ENCODE peak calls at places on chromosomes 12 and 14, in five cellular contexts. Q, G, X, U and E are unnamed samples.

GRCh38 chr14:105392161-105393090 is 5.9 kb upstream of the TEX22 start:
- DNase-seq in G (no peak), X (no peak), U (no peak), Q (no peak), E (no peak)

GRCh38 chr12:108722463-108722862 is 8.9 kb downstream of the CORO1C start:
- DNase-seq in Q (no peak), U (no peak), X (no peak), G (no peak), E (no peak)

GRCh38 chr12:12922191-12922616 is 29.8 kb downstream of the GPRC5D start:
- DNase-seq in G (no peak), X (no peak), Q (no peak), U (no peak), E (no peak)

GRCh38 chr12:102960766-102961487 is 3.5 kb downstream of the ASCL1 start:
- DNase-seq in X (no peak), G (no peak), U (no peak), Q (no peak), E (no peak)

GRCh38 chr12:107884769-107885694 is 110.5 kb downstream of the ASCL4 start:
- DNase-seq in U (peak), X (no peak), G (peak), Q (no peak), E (no peak)

GRCh38 chr12:120687570-120688289 is 781 bp downstream of the MLEC start:
- DNase-seq in Q (no peak), X (peak), G (no peak), U (no peak), E (no peak)

GRCh38 chr14:55160989-55161388 is 30.4 kb downstream of the DLGAP5 start:
- DNase-seq in U (no peak), Q (peak), X (no peak), G (no peak), E (peak)

GRCh38 chr12:31207799-31208465 is 118.0 kb downstream of the SINHCAF start:
- DNase-seq in U (no peak), G (no peak), Q (no peak), X (no peak), E (no peak)

GRCh38 chr14:82710257-82710841 is 1176.7 kb upstream of the SEL1L start:
- DNase-seq in X (no peak), U (peak), Q (peak), G (peak), E (peak)

GRCh38 chr12:98754095-98754494 is 109.0 kb downstream of the APAF1 start:
- DNase-seq in X (no peak), U (no peak), Q (peak), G (no peak), E (no peak)

GRCh38 chr14:52067873-52068740 is 752 bp downstream of the NID2 start:
- DNase-seq in U (peak), G (no peak), X (no peak), Q (no peak), E (no peak)

GRCh38 chr14:28308727-28309126 is 457.9 kb upstream of the FOXG1 start:
- DNase-seq in U (no peak), X (no peak), G (no peak), Q (no peak), E (no peak)

GRCh38 chr12:12560587-12561304 is 1.9 kb downstream of the DUSP16 start:
- DNase-seq in Q (peak), X (peak), G (peak), U (peak), E (peak)

GRCh38 chr12:19223018-19223417 is 93.5 kb downstream of the PLEKHA5 start:
- DNase-seq in Q (peak), U (no peak), G (no peak), X (no peak), E (no peak)

GRCh38 chr14:71555654-71556559 is 376.3 kb upstream of the RGS6 start:
- DNase-seq in G (no peak), U (no peak), X (peak), Q (no peak), E (no peak)

GRCh38 chr12:101847325-101847724 is 16.6 kb upstream of the GNPTAB start:
- DNase-seq in Q (no peak), G (no peak), U (no peak), X (no peak), E (no peak)

GRCh38 chr12:111056618-111057521 is 136.5 kb upstream of the MYL2 start:
- DNase-seq in X (peak), Q (no peak), U (no peak), G (no peak), E (no peak)

GRCh38 chr14:88682495-88683114 is 110.1 kb downstream of the EML5 start:
- DNase-seq in G (no peak), X (no peak), U (no peak), Q (no peak), E (no peak)

GRCh38 chr14:104510794-104511611 is 68.6 kb upstream of the C14orf180 start:
- DNase-seq in U (peak), G (peak), X (no peak), Q (peak), E (peak)

GRCh38 chr12:123271182-123271491 is 519 bp downstream of the CDK2AP1 start:
- DNase-seq in G (peak), U (peak), X (peak), Q (no peak), E (no peak)

GRCh38 chr12:16610006-16610520 is 4.1 kb upstream of the LMO3 start:
- DNase-seq in Q (no peak), G (no peak), U (no peak), X (no peak), E (no peak)

GRCh38 chr12:114851981-114852380 is 168.0 kb upstream of the TBX3 start:
- DNase-seq in Q (no peak), X (no peak), G (no peak), U (no peak), E (no peak)

GRCh38 chr12:15534322-15534721 is 212.0 kb downstream of the PTPRO start:
- DNase-seq in G (no peak), X (no peak), Q (no peak), U (no peak), E (no peak)

GRCh38 chr12:65608319-65608916 is 215.9 kb upstream of the HMGA2 start:
- DNase-seq in G (no peak), Q (no peak), X (no peak), U (no peak), E (no peak)

GRCh38 chr14:51978566-51979398 is 10.6 kb upstream of the RTRAF start:
- DNase-seq in G (peak), U (peak), X (peak), Q (peak), E (peak)

GRCh38 chr12:29306267-29306666 is 74.7 kb downstream of the ERGIC2 start:
- DNase-seq in G (no peak), X (no peak), Q (no peak), U (no peak), E (no peak)

GRCh38 chr12:65761301-65761700 is 63.0 kb upstream of the HMGA2 start:
- DNase-seq in X (no peak), U (no peak), G (no peak), Q (no peak), E (no peak)

GRCh38 chr14:90556050-90556477 is 159.2 kb downstream of the CALM1 start:
- DNase-seq in X (no peak), Q (no peak), G (peak), U (no peak), E (no peak)

GRCh38 chr14:23109769-23110168 is 5.0 kb upstream of the CIROP start:
- DNase-seq in X (no peak), G (no peak), U (no peak), Q (no peak), E (no peak)

GRCh38 chr14:22059201-22059600 is 385.6 kb upstream of the OR4E1 start:
- DNase-seq in X (no peak), G (no peak), U (no peak), Q (no peak), E (no peak)

GRCh38 chr14:90815817-90816662 is at the start of gene TTC7B:
- DNase-seq in G (peak), Q (no peak), U (peak), X (peak), E (no peak)

GRCh38 chr14:30928462-30928861 is 54.1 kb downstream of the COCH start:
- DNase-seq in Q (no peak), U (no peak), X (no peak), G (no peak), E (no peak)

GRCh38 chr14:92959189-92959531 is 36.2 kb downstream of the CHGA start:
- DNase-seq in Q (no peak), X (no peak), G (no peak), U (no peak), E (peak)

GRCh38 chr12:56153291-56154065 is 1.1 kb downstream of the MYL6B start:
- DNase-seq in G (no peak), X (no peak), U (no peak), Q (no peak), E (no peak)

GRCh38 chr14:51004801-51005526 is 60.7 kb upstream of the PYGL start:
- DNase-seq in U (no peak), Q (no peak), G (no peak), X (no peak), E (no peak)

GRCh38 chr14:58298880-58299664 is 717 bp downstream of the ARID4A start:
- DNase-seq in Q (no peak), X (peak), G (peak), U (peak), E (no peak)